ENCODE peak calls at places on chromosome 14, in ten cellular contexts. U, D, K, W, X, O, F, V, J and H are unnamed samples. For H3K36me3, the result is how much of the 10 kb centered on the place peaks cover.

GRCh38 chr14:66120402-66120801 is 365.8 kb upstream of the CCDC196 start:
- DNase-seq in W (no peak), V (no peak), K (no peak), X (no peak), J (no peak), O (no peak), U (no peak), D (no peak), F (no peak), H (no peak)

GRCh38 chr14:67695394-67695949 is at the start of gene RDH11:
- DNase-seq in D (peak), V (peak), K (peak), W (peak), F (peak), X (peak), O (peak), J (peak), U (peak), H (peak)

GRCh38 chr14:28294834-28295440 is 471.6 kb upstream of the FOXG1 start:
- DNase-seq in U (peak), O (no peak), D (no peak), J (no peak), V (no peak), K (peak), W (no peak), X (peak), F (peak), H (no peak)

GRCh38 chr14:99055816-99056215 is 216.2 kb downstream of the BCL11B start:
- DNase-seq in J (no peak), K (no peak), O (no peak), V (peak), F (no peak), D (no peak), U (no peak), X (no peak), W (peak), H (no peak)

GRCh38 chr14:77641534-77642341 is 25.3 kb upstream of the SPTLC2 start:
- DNase-seq in V (peak), K (peak), F (no peak), O (peak), D (peak), J (peak), W (peak), X (no peak), U (peak), H (peak)

GRCh38 chr14:102749833-102750775 is 27.1 kb upstream of the TRAF3 start:
- DNase-seq in W (no peak), J (no peak), X (no peak), K (no peak), U (no peak), O (no peak), D (no peak), F (no peak), V (no peak), H (no peak)

GRCh38 chr14:69879175-69880047 is at the start of gene SMOC1:
- DNase-seq in U (peak), O (peak), J (peak), K (peak), X (peak), D (no peak), F (no peak), V (peak), W (no peak), H (peak)

GRCh38 chr14:34699873-34700621 is 14.3 kb downstream of the CFL2 start:
- DNase-seq in K (peak), U (no peak), F (no peak), J (no peak), V (no peak), X (peak), D (no peak), O (no peak), W (no peak), H (no peak)

GRCh38 chr14:103280278-103280917 is 53.6 kb upstream of the EIF5 start:
- DNase-seq in J (peak), O (no peak), W (no peak), V (no peak), U (no peak), X (no peak), D (no peak), K (no peak), F (no peak), H (no peak)

GRCh38 chr14:37203423-37203822 is 5.7 kb downstream of the MIPOL1 start:
- DNase-seq in J (no peak), K (no peak), D (no peak), W (no peak), F (no peak), X (no peak), V (no peak), O (no peak), U (no peak), H (no peak)

GRCh38 chr14:27881646-27882045 is 884.9 kb upstream of the FOXG1 start:
- DNase-seq in U (peak), W (no peak), O (no peak), D (no peak), X (no peak), F (no peak), J (no peak), K (no peak), V (no peak), H (no peak)

GRCh38 chr14:76472199-76472723 is 96.3 kb downstream of the ESRRB start:
- DNase-seq in K (no peak), D (no peak), X (no peak), J (no peak), O (no peak), W (no peak), F (no peak), V (no peak), U (no peak), H (no peak)

GRCh38 chr14:71355324-71356201 is 448.3 kb downstream of the PCNX1 start:
- DNase-seq in V (no peak), U (peak), X (no peak), J (peak), D (peak), O (no peak), F (peak), K (peak), W (no peak), H (peak)

GRCh38 chr14:61584258-61584657 is 111.1 kb upstream of the HIF1A start:
- DNase-seq in D (no peak), W (no peak), F (no peak), U (no peak), O (no peak), J (no peak), V (no peak), K (no peak), X (no peak), H (no peak)

GRCh38 chr14:71525663-71526246 is 406.5 kb upstream of the RGS6 start:
- DNase-seq in K (no peak), W (no peak), O (no peak), D (no peak), F (no peak), J (no peak), U (no peak), V (no peak), X (no peak), H (no peak)

GRCh38 chr14:52015411-52016030 is 26.2 kb downstream of the RTRAF start:
- DNase-seq in U (peak), F (peak), O (no peak), W (no peak), J (no peak), D (no peak), K (peak), V (no peak), X (peak), H (peak)

GRCh38 chr14:72291908-72292688 is 359.9 kb downstream of the RGS6 start:
- DNase-seq in D (no peak), V (no peak), W (no peak), X (peak), J (no peak), U (peak), O (no peak), F (peak), K (peak), H (no peak)

GRCh38 chr14:50013198-50013918 is 103.0 kb downstream of the VCPKMT start:
- DNase-seq in X (peak), F (no peak), U (no peak), V (no peak), K (no peak), J (peak), D (no peak), O (no peak), W (no peak), H (no peak)

GRCh38 chr14:74437654-74438053 is 11.6 kb upstream of the SYNDIG1L start:
- DNase-seq in J (no peak), V (no peak), F (peak), W (no peak), X (no peak), U (peak), D (no peak), O (no peak), K (peak), H (no peak)

GRCh38 chr14:71621276-71621675 is 311.0 kb upstream of the RGS6 start:
- DNase-seq in K (no peak), U (no peak), D (no peak), O (no peak), F (no peak), J (peak), X (no peak), V (no peak), W (no peak), H (no peak)

GRCh38 chr14:75315143-75315542 is 36.5 kb downstream of the FOS start:
- DNase-seq in U (no peak), F (no peak), K (peak), V (peak), J (no peak), O (no peak), W (no peak), D (peak), X (no peak), H (peak)

GRCh38 chr14:23485311-23485710 is 15.8 kb downstream of the NGDN start:
- DNase-seq in W (no peak), K (no peak), F (no peak), X (no peak), O (no peak), U (peak), V (no peak), D (no peak), J (no peak), H (no peak)

GRCh38 chr14:97120204-97121120 is 323.3 kb downstream of the VRK1 start:
- DNase-seq in J (no peak), W (no peak), V (no peak), D (no peak), O (no peak), X (no peak), U (no peak), F (no peak), K (no peak), H (no peak)

GRCh38 chr14:77603654-77604270 is 12.7 kb downstream of the SPTLC2 start:
- DNase-seq in X (peak), V (peak), W (no peak), K (peak), J (no peak), F (peak), D (no peak), O (no peak), U (no peak), H (no peak)

GRCh38 chr14:104872469-104873341 is 7.6 kb downstream of the CEP170B start:
- DNase-seq in F (no peak), U (peak), W (no peak), O (peak), D (no peak), V (no peak), J (no peak), X (no peak), K (no peak), H (peak)

GRCh38 chr14:90545966-90546751 is 149.3 kb downstream of the CALM1 start:
- DNase-seq in K (no peak), U (no peak), W (no peak), J (no peak), X (no peak), F (no peak), D (peak), V (no peak), O (peak), H (peak)

GRCh38 chr14:45048385-45048784 is 35.5 kb upstream of the PRPF39 start:
- DNase-seq in D (no peak), K (no peak), O (no peak), X (no peak), V (no peak), F (no peak), U (no peak), J (no peak), W (no peak), H (no peak)

GRCh38 chr14:102505775-102506598 is 3.6 kb downstream of the ANKRD9 start:
- DNase-seq in V (no peak), K (no peak), O (no peak), F (no peak), J (no peak), W (no peak), U (no peak), D (no peak), X (no peak), H (no peak)

GRCh38 chr14:61524211-61524806 is 171.0 kb upstream of the HIF1A start:
- DNase-seq in O (no peak), V (no peak), J (no peak), X (peak), W (no peak), U (no peak), K (peak), F (peak), D (no peak), H (no peak)

GRCh38 chr14:93830753-93831461 is 42.6 kb upstream of the PRIMA1 start:
- DNase-seq in O (no peak), X (no peak), F (no peak), V (no peak), D (no peak), J (no peak), U (no peak), W (no peak), K (no peak), H (no peak)

GRCh38 chr14:60971271-60971670 is 9.6 kb downstream of the TRMT5 start:
- DNase-seq in O (no peak), V (no peak), J (no peak), U (no peak), F (no peak), X (no peak), W (no peak), K (no peak), D (no peak), H (no peak)

GRCh38 chr14:22836301-22837058 is at the start of gene MMP14:
- DNase-seq in O (peak), V (peak), X (no peak), D (peak), J (peak), K (peak), F (no peak), W (peak), U (peak), H (peak)

GRCh38 chr14:88518592-88519512 is 36.0 kb downstream of the PTPN21 start:
- DNase-seq in J (no peak), F (no peak), V (no peak), O (no peak), D (no peak), W (no peak), K (peak), U (no peak), X (no peak), H (no peak)

GRCh38 chr14:56175773-56176172 is 57.6 kb downstream of the PELI2 start:
- DNase-seq in K (no peak), W (no peak), J (no peak), D (no peak), O (no peak), F (no peak), X (no peak), U (no peak), V (no peak), H (no peak)
- H3K36me3 ChIP-seq in K (under half), W (under half), J (under half), D (under half), O (under half), F (under half), X (under half), U (under half), V (under half), H (under half)

GRCh38 chr14:48943913-48944312 is 642.3 kb downstream of the RPS29 start:
- DNase-seq in D (no peak), X (no peak), K (no peak), U (no peak), O (no peak), V (no peak), J (no peak), F (no peak), W (no peak), H (no peak)

DNA sequence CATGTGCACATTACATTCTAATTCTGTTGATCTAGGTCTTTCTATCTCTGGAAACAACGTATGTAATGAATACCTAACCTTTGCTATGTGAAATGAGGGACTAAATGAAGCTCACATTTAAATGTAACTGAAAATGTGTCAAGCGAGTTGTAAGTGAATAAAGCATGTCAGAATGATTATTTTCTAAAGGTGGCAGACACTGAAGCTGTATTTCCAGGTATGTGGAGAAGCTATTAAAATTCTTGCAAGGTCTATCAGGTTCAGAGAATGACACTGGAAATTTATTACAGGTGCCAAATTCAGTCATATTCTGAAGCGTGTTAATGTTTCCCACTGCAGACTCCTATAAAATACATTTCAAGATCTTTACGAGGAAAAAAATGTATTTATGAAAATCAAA is 641.4 kb downstream of the RPS29 start:
- DNase-seq in W (no peak), F (no peak), X (no peak), V (no peak), J (no peak), K (no peak), U (no peak), O (no peak), D (no peak), H (no peak)
- TF ChIP-seq POLR2AphosphoS5 in W (no peak), F (no peak), X (no peak), V (no peak), J (no peak), K (no peak), U (no peak), O (no peak), D (no peak), H (no peak)

GRCh38 chr14:59868021-59868420 is 2.6 kb downstream of the RTN1 start:
- DNase-seq in D (no peak), V (no peak), F (no peak), U (no peak), K (no peak), X (no peak), J (no peak), W (no peak), O (no peak), H (no peak)

GRCh38 chr14:59871166-59871495 is 555 bp upstream of the RTN1 start:
- DNase-seq in J (no peak), K (peak), F (no peak), U (no peak), X (no peak), O (no peak), D (no peak), V (no peak), W (no peak), H (no peak)

GRCh38 chr14:59869381-59870255 is 958 bp downstream of the RTN1 start:
- DNase-seq in J (no peak), V (no peak), D (peak), K (no peak), U (peak), W (no peak), F (no peak), X (no peak), O (no peak), H (no peak)

DNA sequence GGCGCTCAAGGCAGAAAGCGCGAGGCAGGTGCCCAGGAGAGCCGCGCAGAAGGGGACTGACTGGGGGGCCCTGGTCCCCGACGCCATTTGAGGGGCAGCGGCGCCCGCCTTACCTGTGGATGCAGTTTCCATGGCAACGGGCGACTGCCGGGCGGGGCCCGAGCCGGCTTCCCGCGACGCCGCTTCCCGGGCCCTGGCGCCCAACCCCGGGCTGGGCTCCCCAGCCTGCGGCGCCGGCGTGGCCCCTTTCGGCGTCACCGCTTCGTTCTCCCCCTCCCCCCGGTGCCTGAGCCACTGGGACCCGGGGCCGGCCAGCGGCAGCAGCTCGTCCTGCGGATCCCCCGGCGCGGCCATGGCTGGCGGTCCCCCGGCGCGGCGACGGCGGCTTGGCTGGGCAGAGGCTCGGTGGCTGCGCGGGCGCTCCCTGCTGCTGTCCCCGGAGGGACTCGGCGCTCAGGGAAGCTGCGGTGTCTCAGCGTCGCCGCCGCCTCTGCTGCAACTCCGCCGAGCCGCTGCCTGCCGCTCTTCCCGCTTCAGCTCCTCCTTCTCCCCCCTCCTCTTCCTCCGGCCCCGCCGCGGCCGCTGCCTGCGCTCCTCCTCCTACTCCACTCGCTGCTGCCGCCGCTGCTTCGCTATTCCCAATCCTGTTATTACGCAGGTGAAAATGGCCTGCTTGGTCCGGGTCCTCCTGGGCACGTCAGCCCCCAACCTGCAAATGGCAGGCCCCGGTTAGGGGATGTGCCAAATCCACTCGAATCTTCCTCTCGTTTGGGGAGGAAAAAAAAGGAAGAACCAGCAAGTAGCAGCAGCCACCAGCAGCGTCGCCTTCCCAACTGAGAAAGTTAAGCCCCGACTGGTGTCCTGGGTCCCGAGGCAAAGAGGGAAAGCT is at the start of gene RTN1:
- DNase-seq in D (peak), O (peak), F (peak), V (peak), U (peak), X (no peak), K (peak), J (peak), W (peak), H (peak)
- H3K4me3 ChIP-seq in D (peak), O (peak), F (no peak), V (peak), U (peak), X (peak), K (peak), J (peak), W (peak), H (peak)

GRCh38 chr14:64680675-64681060 is 23.6 kb upstream of the PLEKHG3 start:
- DNase-seq in J (no peak), V (no peak), X (no peak), D (no peak), K (no peak), O (peak), U (no peak), F (no peak), W (no peak), H (no peak)
- H3K36me3 ChIP-seq in J (under half), V (under half), X (under half), D (under half), K (under half), O (under half), U (under half), F (under half), W (under half), H (under half)

DNA sequence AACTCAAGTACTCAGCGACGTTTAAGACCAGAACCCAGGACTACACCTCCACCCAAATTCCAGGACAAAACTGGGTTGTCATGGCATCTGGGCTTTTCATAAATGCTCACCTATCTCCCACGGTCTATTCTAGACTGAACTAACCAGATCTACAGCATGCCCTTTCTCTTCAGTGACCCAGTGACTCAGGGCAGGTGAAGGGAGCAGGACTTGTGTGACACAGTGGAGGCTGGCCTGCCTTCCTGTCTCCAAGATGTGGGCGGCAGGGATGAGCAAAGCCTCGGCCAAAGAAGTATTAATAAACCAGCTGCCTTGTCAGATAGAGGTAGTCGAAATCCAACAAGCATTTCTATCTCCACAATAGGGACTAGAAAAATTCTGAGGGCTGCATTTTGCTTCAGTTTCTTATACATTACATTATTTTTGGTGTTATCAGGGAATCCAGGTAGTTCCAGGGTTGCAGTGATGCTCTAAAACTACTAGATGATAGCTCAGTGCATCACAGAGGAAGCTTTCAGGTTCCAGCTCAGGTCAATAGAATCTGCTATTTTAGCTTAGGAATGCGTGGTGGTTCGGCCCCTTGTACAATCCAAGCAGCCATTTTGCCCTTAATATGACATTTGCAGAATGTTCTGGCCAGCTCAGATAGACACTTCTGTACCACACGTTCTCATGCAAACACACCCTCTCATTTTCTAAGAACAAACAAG is 4.2 kb upstream of the GLRX5 start:
- DNase-seq in F (peak), W (peak), U (no peak), K (no peak), V (no peak), O (no peak), X (no peak), D (no peak), J (no peak), H (no peak)
- TF ChIP-seq POLR2AphosphoS5 in F (no peak), W (no peak), U (no peak), K (no peak), V (no peak), O (no peak), X (peak), D (no peak), J (no peak), H (no peak)

GRCh38 chr14:92037989-92038388 is 1.9 kb downstream of the TRIP11 start:
- DNase-seq in W (no peak), V (no peak), U (no peak), D (no peak), K (peak), J (no peak), O (no peak), X (no peak), F (peak), H (no peak)
- H3K4me3 ChIP-seq in W (peak), V (no peak), U (peak), D (no peak), K (peak), J (no peak), O (peak), X (peak), F (peak), H (peak)

GRCh38 chr14:39085933-39086332 is 17.1 kb downstream of the SEC23A start:
- DNase-seq in U (no peak), W (no peak), F (no peak), V (no peak), K (no peak), J (no peak), O (no peak), D (no peak), X (no peak), H (no peak)
- H3K36me3 ChIP-seq in U (under half), W (half or more), F (under half), V (under half), K (under half), J (under half), O (half or more), D (under half), X (half or more), H (half or more)